ENCODE peak calls at places on chromosomes 2 and 18, in nine cellular contexts. One of them, this sample, is unnamed.

GRCh38 chr2:144619760-144620159 is 99.8 kb upstream of the ZEB2 start:
- DNase-seq in K562: no peak
- DNase-seq in body of pancreas: no peak
- DNase-seq in stomach: no peak
- DNase-seq in IMR-90: no peak
- DNase-seq in A549: no peak
- DNase-seq in tibial nerve: no peak
- DNase-seq in endothelial cell of umbilical vein: no peak
- DNase-seq in transverse colon: no peak
- DNase-seq in this sample: no peak

GRCh38 chr2:239548491-239548890 is 147.7 kb upstream of the HDAC4 start:
- DNase-seq in K562: no peak
- DNase-seq in A549: no peak
- DNase-seq in endothelial cell of umbilical vein: no peak
- DNase-seq in transverse colon: no peak
- DNase-seq in stomach: no peak
- DNase-seq in body of pancreas: no peak
- DNase-seq in IMR-90: no peak
- DNase-seq in tibial nerve: no peak
- DNase-seq in this sample: no peak

GRCh38 chr2:85536479-85536878 is 2.5 kb upstream of the MAT2A start:
- DNase-seq in stomach: no peak
- DNase-seq in IMR-90: peak
- DNase-seq in transverse colon: no peak
- DNase-seq in A549: no peak
- DNase-seq in K562: no peak
- DNase-seq in body of pancreas: no peak
- DNase-seq in endothelial cell of umbilical vein: no peak
- DNase-seq in tibial nerve: no peak
- DNase-seq in this sample: no peak

GRCh38 chr2:73004466-73004865 is 67.0 kb downstream of the SFXN5 start:
- DNase-seq in K562: no peak
- DNase-seq in body of pancreas: no peak
- DNase-seq in A549: no peak
- DNase-seq in endothelial cell of umbilical vein: no peak
- DNase-seq in IMR-90: no peak
- DNase-seq in transverse colon: no peak
- DNase-seq in tibial nerve: no peak
- DNase-seq in stomach: peak
- DNase-seq in this sample: no peak

GRCh38 chr2:121018136-121019057 is 266.6 kb downstream of the TFCP2L1 start:
- DNase-seq in tibial nerve: peak
- DNase-seq in IMR-90: peak
- DNase-seq in A549: no peak
- DNase-seq in stomach: no peak
- DNase-seq in body of pancreas: no peak
- DNase-seq in K562: peak
- DNase-seq in endothelial cell of umbilical vein: no peak
- DNase-seq in transverse colon: no peak
- DNase-seq in this sample: no peak

GRCh38 chr18:12121175-12122095 is 27.8 kb downstream of the ANKRD62 start:
- DNase-seq in tibial nerve: no peak
- DNase-seq in body of pancreas: peak
- DNase-seq in IMR-90: peak
- DNase-seq in transverse colon: no peak
- DNase-seq in K562: peak
- DNase-seq in A549: peak
- DNase-seq in stomach: no peak
- DNase-seq in endothelial cell of umbilical vein: peak
- DNase-seq in this sample: no peak

GRCh38 chr2:207698303-207698702 is 13.1 kb upstream of the CCNYL1 start:
- DNase-seq in A549: no peak
- DNase-seq in K562: no peak
- DNase-seq in body of pancreas: no peak
- DNase-seq in IMR-90: no peak
- DNase-seq in endothelial cell of umbilical vein: no peak
- DNase-seq in transverse colon: no peak
- DNase-seq in tibial nerve: no peak
- DNase-seq in stomach: no peak
- DNase-seq in this sample: no peak

GRCh38 chr2:160477032-160477431 is 16.6 kb downstream of the RBMS1 start:
- DNase-seq in endothelial cell of umbilical vein: no peak
- DNase-seq in transverse colon: no peak
- DNase-seq in stomach: no peak
- DNase-seq in K562: no peak
- DNase-seq in IMR-90: no peak
- DNase-seq in body of pancreas: no peak
- DNase-seq in tibial nerve: no peak
- DNase-seq in A549: no peak
- DNase-seq in this sample: no peak

GRCh38 chr2:130385709-130386108 is 29.9 kb downstream of the PTPN18 start:
- DNase-seq in K562: no peak
- DNase-seq in endothelial cell of umbilical vein: no peak
- DNase-seq in A549: no peak
- DNase-seq in transverse colon: no peak
- DNase-seq in tibial nerve: no peak
- DNase-seq in stomach: no peak
- DNase-seq in IMR-90: no peak
- DNase-seq in body of pancreas: no peak
- DNase-seq in this sample: no peak

GRCh38 chr2:12465631-12466135 is 251.1 kb upstream of the TRIB2 start:
- DNase-seq in A549: no peak
- DNase-seq in K562: no peak
- DNase-seq in tibial nerve: no peak
- DNase-seq in endothelial cell of umbilical vein: peak
- DNase-seq in stomach: no peak
- DNase-seq in IMR-90: no peak
- DNase-seq in transverse colon: no peak
- DNase-seq in body of pancreas: no peak
- DNase-seq in this sample: no peak

GRCh38 chr2:205022751-205023150 is 477.5 kb downstream of the PARD3B start:
- DNase-seq in transverse colon: no peak
- DNase-seq in tibial nerve: no peak
- DNase-seq in IMR-90: no peak
- DNase-seq in endothelial cell of umbilical vein: no peak
- DNase-seq in body of pancreas: no peak
- DNase-seq in K562: no peak
- DNase-seq in A549: no peak
- DNase-seq in stomach: no peak
- DNase-seq in this sample: no peak

GRCh38 chr18:11004951-11005350 is 144.4 kb downstream of the PIEZO2 start:
- DNase-seq in K562: no peak
- DNase-seq in tibial nerve: no peak
- DNase-seq in body of pancreas: no peak
- DNase-seq in stomach: no peak
- DNase-seq in endothelial cell of umbilical vein: no peak
- DNase-seq in IMR-90: no peak
- DNase-seq in transverse colon: no peak
- DNase-seq in A549: no peak
- DNase-seq in this sample: no peak

GRCh38 chr2:11370377-11371098 is 26.1 kb upstream of the ROCK2 start:
- DNase-seq in endothelial cell of umbilical vein: no peak
- DNase-seq in K562: no peak
- DNase-seq in body of pancreas: peak
- DNase-seq in A549: peak
- DNase-seq in stomach: peak
- DNase-seq in tibial nerve: no peak
- DNase-seq in IMR-90: peak
- DNase-seq in transverse colon: peak
- DNase-seq in this sample: no peak

GRCh38 chr2:184577741-184578140 is 20.6 kb upstream of the ZNF804A start:
- DNase-seq in endothelial cell of umbilical vein: no peak
- DNase-seq in K562: no peak
- DNase-seq in stomach: no peak
- DNase-seq in IMR-90: no peak
- DNase-seq in A549: no peak
- DNase-seq in body of pancreas: no peak
- DNase-seq in tibial nerve: no peak
- DNase-seq in transverse colon: no peak
- DNase-seq in this sample: no peak

GRCh38 chr2:25615395-25615794 is 58.0 kb downstream of the DTNB start:
- DNase-seq in stomach: no peak
- DNase-seq in IMR-90: no peak
- DNase-seq in K562: no peak
- DNase-seq in A549: no peak
- DNase-seq in transverse colon: no peak
- DNase-seq in endothelial cell of umbilical vein: no peak
- DNase-seq in tibial nerve: no peak
- DNase-seq in body of pancreas: no peak
- DNase-seq in this sample: no peak

GRCh38 chr18:9173770-9174233 is 37.2 kb downstream of the ANKRD12 start:
- DNase-seq in tibial nerve: no peak
- DNase-seq in transverse colon: no peak
- DNase-seq in K562: no peak
- DNase-seq in body of pancreas: no peak
- DNase-seq in IMR-90: no peak
- DNase-seq in stomach: no peak
- DNase-seq in A549: no peak
- DNase-seq in endothelial cell of umbilical vein: no peak
- DNase-seq in this sample: no peak

GRCh38 chr18:42445359-42445758 is 490.3 kb downstream of the PIK3C3 start:
- DNase-seq in A549: no peak
- DNase-seq in K562: no peak
- DNase-seq in body of pancreas: no peak
- DNase-seq in transverse colon: no peak
- DNase-seq in IMR-90: no peak
- DNase-seq in tibial nerve: no peak
- DNase-seq in stomach: no peak
- DNase-seq in endothelial cell of umbilical vein: no peak
- DNase-seq in this sample: no peak

GRCh38 chr18:42444349-42444748 is 489.3 kb downstream of the PIK3C3 start:
- DNase-seq in IMR-90: no peak
- DNase-seq in stomach: no peak
- DNase-seq in K562: no peak
- DNase-seq in A549: no peak
- DNase-seq in transverse colon: no peak
- DNase-seq in tibial nerve: no peak
- DNase-seq in body of pancreas: no peak
- DNase-seq in endothelial cell of umbilical vein: no peak
- DNase-seq in this sample: no peak

GRCh38 chr18:42442661-42443060 is 487.6 kb downstream of the PIK3C3 start:
- DNase-seq in IMR-90: no peak
- DNase-seq in tibial nerve: no peak
- DNase-seq in transverse colon: no peak
- DNase-seq in A549: no peak
- DNase-seq in stomach: no peak
- DNase-seq in body of pancreas: no peak
- DNase-seq in K562: no peak
- DNase-seq in endothelial cell of umbilical vein: no peak
- DNase-seq in this sample: no peak

GRCh38 chr18:42447688-42448087 is 492.7 kb downstream of the PIK3C3 start:
- DNase-seq in A549: no peak
- DNase-seq in body of pancreas: no peak
- DNase-seq in transverse colon: no peak
- DNase-seq in IMR-90: no peak
- DNase-seq in K562: no peak
- DNase-seq in stomach: no peak
- DNase-seq in endothelial cell of umbilical vein: no peak
- DNase-seq in tibial nerve: no peak
- DNase-seq in this sample: no peak

DNA sequence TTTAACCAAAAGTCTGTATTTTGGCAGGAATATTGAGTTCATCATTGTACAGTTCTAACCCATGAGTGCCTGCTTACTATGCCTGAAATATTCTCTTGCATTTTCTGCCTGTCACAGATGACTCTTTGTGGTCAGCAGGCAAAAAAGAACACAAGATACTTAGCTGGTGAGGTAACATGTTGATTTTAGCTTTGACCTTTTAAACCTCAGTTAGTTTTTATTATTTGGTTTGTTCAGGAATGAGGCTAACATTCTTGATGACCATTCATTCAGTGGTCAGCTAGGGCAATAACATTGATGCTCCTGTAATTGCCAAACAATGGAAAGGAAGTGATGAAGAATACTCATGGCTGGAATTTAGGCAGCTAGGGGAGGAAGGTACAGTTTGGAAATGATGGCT is 491.2 kb downstream of the PIK3C3 start:
- DNase-seq in stomach: no peak
- DNase-seq in A549: no peak
- DNase-seq in body of pancreas: no peak
- DNase-seq in K562: no peak
- DNase-seq in IMR-90: no peak
- DNase-seq in transverse colon: no peak
- DNase-seq in tibial nerve: no peak
- DNase-seq in endothelial cell of umbilical vein: peak
- DNase-seq in this sample: no peak
- TF ChIP-seq POLR2A in stomach: no peak
- TF ChIP-seq POLR2A in A549: no peak
- TF ChIP-seq POLR2A in body of pancreas: no peak
- TF ChIP-seq POLR2A in K562: no peak
- TF ChIP-seq POLR2A in IMR-90: no peak
- TF ChIP-seq POLR2A in transverse colon: no peak
- TF ChIP-seq POLR2A in tibial nerve: no peak
- TF ChIP-seq POLR2A in endothelial cell of umbilical vein: no peak
- TF ChIP-seq POLR2A in this sample: no peak

DNA sequence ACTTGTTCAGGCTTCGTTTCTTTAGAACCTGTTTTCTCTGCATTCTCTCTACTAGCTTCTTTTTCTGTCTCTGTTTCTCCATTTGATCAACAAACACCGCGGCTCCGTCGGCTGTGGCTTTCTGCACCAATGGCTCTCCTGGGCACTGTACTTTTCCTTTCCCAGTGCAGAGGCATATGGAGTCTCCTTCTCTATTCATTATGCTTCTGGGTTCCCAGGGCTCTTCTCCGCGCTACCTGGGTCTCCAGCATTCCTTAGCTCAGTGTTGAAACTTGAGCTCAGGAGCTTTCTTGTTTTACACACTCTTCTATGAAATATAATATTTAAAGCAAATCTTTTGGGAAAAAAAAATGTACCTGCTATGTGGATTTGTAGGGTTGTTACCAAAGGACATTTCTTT is 196.6 kb upstream of the SOX11 start:
- DNase-seq in A549: no peak
- DNase-seq in IMR-90: no peak
- DNase-seq in stomach: no peak
- DNase-seq in endothelial cell of umbilical vein: no peak
- DNase-seq in transverse colon: no peak
- DNase-seq in tibial nerve: no peak
- DNase-seq in K562: no peak
- DNase-seq in body of pancreas: no peak
- DNase-seq in this sample: no peak
- TF ChIP-seq POLR2A in A549: no peak
- TF ChIP-seq POLR2A in IMR-90: no peak
- TF ChIP-seq POLR2A in stomach: no peak
- TF ChIP-seq POLR2A in endothelial cell of umbilical vein: no peak
- TF ChIP-seq POLR2A in transverse colon: no peak
- TF ChIP-seq POLR2A in tibial nerve: no peak
- TF ChIP-seq POLR2A in K562: no peak
- TF ChIP-seq POLR2A in body of pancreas: no peak
- TF ChIP-seq POLR2A in this sample: no peak

GRCh38 chr2:66433945-66434678 is 813 bp upstream of the MEIS1 start:
- DNase-seq in endothelial cell of umbilical vein: peak
- DNase-seq in IMR-90: peak
- DNase-seq in A549: peak
- DNase-seq in transverse colon: peak
- DNase-seq in stomach: peak
- DNase-seq in body of pancreas: peak
- DNase-seq in tibial nerve: no peak
- DNase-seq in K562: peak
- DNase-seq in this sample: no peak
- TF ChIP-seq POLR2A in endothelial cell of umbilical vein: peak
- TF ChIP-seq POLR2A in IMR-90: peak
- TF ChIP-seq POLR2A in A549: no peak
- TF ChIP-seq POLR2A in transverse colon: no peak
- TF ChIP-seq POLR2A in stomach: no peak
- TF ChIP-seq POLR2A in body of pancreas: no peak
- TF ChIP-seq POLR2A in tibial nerve: no peak
- TF ChIP-seq POLR2A in K562: no peak
- TF ChIP-seq POLR2A in this sample: no peak

GRCh38 chr2:28444951-28445350 is 50.9 kb upstream of the PLB1 start:
- DNase-seq in IMR-90: no peak
- DNase-seq in transverse colon: no peak
- DNase-seq in endothelial cell of umbilical vein: no peak
- DNase-seq in A549: no peak
- DNase-seq in tibial nerve: no peak
- DNase-seq in body of pancreas: no peak
- DNase-seq in stomach: no peak
- DNase-seq in K562: no peak
- DNase-seq in this sample: no peak
- TF ChIP-seq POLR2A in IMR-90: no peak
- TF ChIP-seq POLR2A in transverse colon: no peak
- TF ChIP-seq POLR2A in endothelial cell of umbilical vein: no peak
- TF ChIP-seq POLR2A in A549: no peak
- TF ChIP-seq POLR2A in tibial nerve: no peak
- TF ChIP-seq POLR2A in body of pancreas: no peak
- TF ChIP-seq POLR2A in stomach: no peak
- TF ChIP-seq POLR2A in K562: no peak
- TF ChIP-seq POLR2A in this sample: no peak